ENCODE peak calls at places on chromosomes 12 and 14, in ten cellular contexts. E is uterus; R is CD8-positive, alpha-beta T cell; S is RWPE2; Z is pancreas; W is body of pancreas; X is transverse colon; I is heart right ventricle; K is AG04450; F is ovary. M is an unnamed sample.

GRCh38 chr12:104376650-104377506 is 73.3 kb downstream of the EID3 start:
- DNase-seq in S (no peak), W (no peak), I (no peak), Z (no peak), X (no peak), F (no peak), K (no peak), E (no peak), R (no peak), M (peak)

GRCh38 chr14:38039526-38039925 is 168.2 kb upstream of the SSTR1 start:
- DNase-seq in K (no peak), X (no peak), W (no peak), S (no peak), I (no peak), Z (no peak), F (no peak), R (no peak), E (no peak), M (no peak)

GRCh38 chr12:115155665-115156645 is 472.0 kb upstream of the TBX3 start:
- DNase-seq in Z (no peak), K (peak), W (no peak), X (no peak), I (no peak), E (no peak), S (peak), R (no peak), F (no peak), M (no peak)

GRCh38 chr14:85619866-85620265 is 89.9 kb downstream of the FLRT2 start:
- DNase-seq in S (no peak), W (no peak), Z (no peak), F (no peak), X (no peak), I (no peak), R (no peak), E (no peak), K (no peak), M (no peak)

GRCh38 chr12:12439636-12440035 is 82.8 kb downstream of the BORCS5 start:
- DNase-seq in I (peak), X (no peak), S (peak), R (no peak), Z (no peak), F (no peak), E (peak), K (no peak), W (peak), M (no peak)

GRCh38 chr12:131315601-131316000 is 361.9 kb downstream of the ADGRD1 start:
- DNase-seq in R (no peak), X (no peak), W (no peak), I (no peak), E (no peak), K (no peak), F (no peak), S (no peak), Z (no peak), M (no peak)

GRCh38 chr12:103462675-103463074 is 33.1 kb downstream of the C12orf42 start:
- DNase-seq in E (no peak), Z (no peak), K (no peak), F (no peak), R (no peak), S (no peak), W (no peak), X (no peak), I (no peak), M (no peak)

GRCh38 chr12:64608901-64609542 is 1.3 kb upstream of the RASSF3 start:
- DNase-seq in I (peak), W (peak), X (peak), R (peak), S (no peak), E (peak), Z (no peak), F (peak), K (no peak), M (peak)

GRCh38 chr12:64216239-64216638 is 5.9 kb downstream of the KICS2 start:
- DNase-seq in S (no peak), X (no peak), K (no peak), Z (no peak), E (no peak), F (no peak), R (no peak), I (no peak), W (no peak), M (no peak)

GRCh38 chr14:32366995-32367394 is 37.9 kb downstream of the AKAP6 start:
- DNase-seq in S (no peak), I (peak), W (no peak), F (no peak), K (no peak), Z (no peak), X (no peak), E (no peak), R (no peak), M (no peak)

GRCh38 chr12:114678028-114678427 is 5.9 kb downstream of the TBX3 start:
- DNase-seq in S (no peak), E (no peak), F (no peak), Z (no peak), W (no peak), I (no peak), X (no peak), R (no peak), K (no peak), M (no peak)

GRCh38 chr12:92139634-92140555 is 5.8 kb downstream of the BTG1 start:
- DNase-seq in R (no peak), W (no peak), K (no peak), Z (no peak), X (no peak), S (no peak), F (no peak), E (no peak), I (no peak), M (no peak)

GRCh38 chr14:26917086-26917485 is 319.3 kb upstream of the NOVA1 start:
- DNase-seq in R (no peak), F (no peak), Z (no peak), S (no peak), E (no peak), K (no peak), I (peak), W (peak), X (no peak), M (no peak)

GRCh38 chr14:95614335-95614734 is 71.9 kb upstream of the TCL1B start:
- DNase-seq in R (no peak), Z (no peak), I (no peak), X (no peak), K (no peak), S (no peak), E (no peak), F (no peak), W (peak), M (no peak)
- TF ChIP-seq CTCF in R (no peak), Z (no peak), I (no peak), X (no peak), K (no peak), S (no peak), E (no peak), F (no peak), W (peak), M (no peak)

GRCh38 chr12:117686911-117687377 is 281.8 kb downstream of the KSR2 start:
- DNase-seq in W (peak), R (no peak), K (no peak), S (peak), X (peak), E (no peak), I (no peak), Z (peak), F (no peak), M (peak)
- H3K4me3 ChIP-seq in W (no peak), R (no peak), K (no peak), S (no peak), X (no peak), E (no peak), I (no peak), Z (no peak), F (no peak), M (no peak)

GRCh38 chr12:42587564-42588307 is 1.8 kb downstream of the PRICKLE1 start:
- DNase-seq in Z (no peak), K (no peak), X (no peak), W (no peak), R (no peak), F (no peak), E (no peak), S (no peak), I (no peak), M (no peak)

GRCh38 chr12:42584539-42585174 is 4.9 kb downstream of the PRICKLE1 start:
- DNase-seq in Z (no peak), I (no peak), F (no peak), K (no peak), S (no peak), R (no peak), E (no peak), X (no peak), W (no peak), M (no peak)

GRCh38 chr12:42585175-42585845 is 4.2 kb downstream of the PRICKLE1 start:
- DNase-seq in W (no peak), E (no peak), X (no peak), F (no peak), S (no peak), I (no peak), K (no peak), R (no peak), Z (no peak), M (no peak)

GRCh38 chr12:42586268-42586667 is 3.3 kb downstream of the PRICKLE1 start:
- DNase-seq in K (no peak), W (no peak), S (no peak), I (no peak), R (no peak), X (no peak), E (no peak), F (no peak), Z (no peak), M (no peak)

GRCh38 chr12:42585846-42586226 is 3.7 kb downstream of the PRICKLE1 start:
- DNase-seq in I (no peak), W (no peak), R (no peak), Z (no peak), X (no peak), F (no peak), E (no peak), S (no peak), K (no peak), M (no peak)
- H3K27ac ChIP-seq in I (no peak), W (no peak), R (no peak), Z (no peak), X (no peak), F (no peak), E (no peak), S (no peak), K (no peak), M (no peak)

GRCh38 chr14:69261761-69262331 is 1.9 kb downstream of the GALNT16 start:
- DNase-seq in I (peak), F (no peak), K (no peak), X (no peak), Z (no peak), W (no peak), S (no peak), R (no peak), E (no peak), M (no peak)

GRCh38 chr14:69259176-69259530 is 805 bp upstream of the GALNT16 start:
- DNase-seq in Z (no peak), R (no peak), S (no peak), K (no peak), W (no peak), E (no peak), I (no peak), F (no peak), X (no peak), M (no peak)

GRCh38 chr14:69260246-69260978 is 454 bp downstream of the GALNT16 start:
- DNase-seq in R (no peak), X (no peak), W (no peak), S (no peak), Z (peak), E (no peak), F (no peak), I (no peak), K (no peak), M (no peak)

GRCh38 chr14:69260979-69261605 is 1.1 kb downstream of the GALNT16 start:
- DNase-seq in R (no peak), W (peak), F (no peak), K (no peak), S (no peak), E (no peak), X (peak), Z (peak), I (no peak), M (peak)

GRCh38 chr14:69259531-69260245 is at the start of gene GALNT16:
- DNase-seq in E (no peak), I (peak), X (peak), S (no peak), K (no peak), W (peak), R (no peak), Z (peak), F (no peak), M (peak)
- TF ChIP-seq CTCF in E (no peak), I (peak), X (peak), S (no peak), K (peak), W (peak), R (no peak), Z (no peak), F (peak), M (peak)

DNA sequence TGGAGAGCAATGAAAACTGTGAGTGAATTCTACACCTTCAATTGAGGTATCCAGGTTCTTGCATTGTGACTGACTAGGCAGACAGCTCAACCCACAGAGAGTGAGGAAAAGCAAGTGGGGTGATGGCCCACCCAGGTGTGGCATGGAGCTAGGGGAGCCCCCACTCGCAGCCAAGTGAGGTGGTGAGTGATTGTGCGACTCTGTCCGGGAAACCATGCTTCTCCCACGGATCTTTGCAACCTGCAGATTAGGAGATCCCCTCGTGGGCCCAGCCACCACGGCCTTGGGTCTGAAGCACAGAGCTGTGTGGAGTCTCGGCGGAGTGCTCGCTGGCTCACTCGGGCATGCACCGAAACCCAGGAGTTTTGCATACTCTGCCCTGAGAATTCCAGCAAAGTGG is 120.1 kb downstream of the ALG10 start:
- DNase-seq in X (no peak), R (no peak), K (no peak), S (no peak), E (no peak), W (no peak), I (no peak), Z (no peak), F (no peak), M (no peak)
- H3K4me3 ChIP-seq in X (no peak), R (no peak), K (no peak), S (no peak), E (no peak), W (no peak), I (no peak), Z (no peak), F (no peak), M (no peak)

DNA sequence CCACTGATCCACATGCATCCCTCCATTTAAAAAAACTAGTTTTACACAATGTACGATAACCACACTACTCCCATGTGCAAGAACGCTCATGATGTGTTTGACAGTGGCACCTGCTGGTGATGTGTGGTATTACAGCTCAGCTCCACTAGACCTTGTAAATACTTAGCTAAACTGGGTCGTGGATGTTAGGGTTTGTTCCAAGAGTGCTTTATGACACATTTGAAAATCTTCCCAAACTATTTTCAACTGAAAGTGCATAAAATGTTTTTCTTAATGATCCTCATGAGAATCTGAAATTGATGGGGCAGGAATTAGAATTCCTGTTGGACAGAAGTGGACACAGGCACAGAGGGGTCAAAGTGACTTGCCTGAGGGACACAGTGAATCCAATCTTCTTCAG is 99.2 kb downstream of the SCARB1 start:
- DNase-seq in K (no peak), I (no peak), S (no peak), F (no peak), E (no peak), W (peak), R (no peak), Z (no peak), X (peak), M (no peak)
- H3K27ac ChIP-seq in K (peak), I (no peak), S (no peak), F (peak), E (peak), W (no peak), R (no peak), Z (no peak), X (peak), M (no peak)

GRCh38 chr14:35335388-35336092 is 43.4 kb downstream of the PSMA6 start:
- DNase-seq in E (peak), R (no peak), W (peak), Z (peak), F (peak), S (peak), I (no peak), K (no peak), X (peak), M (peak)

GRCh38 chr14:35332517-35333346 is 40.5 kb downstream of the PSMA6 start:
- DNase-seq in I (no peak), W (no peak), F (no peak), Z (no peak), E (no peak), X (peak), R (peak), K (no peak), S (no peak), M (no peak)

GRCh38 chr14:35333347-35333730 is 41.2 kb downstream of the PSMA6 start:
- DNase-seq in Z (no peak), W (no peak), S (no peak), K (no peak), R (no peak), X (no peak), F (no peak), E (no peak), I (no peak), M (no peak)

GRCh38 chr14:35331605-35332516 is 39.7 kb downstream of the PSMA6 start:
- DNase-seq in X (peak), K (no peak), W (peak), I (no peak), S (peak), R (no peak), Z (peak), F (peak), E (no peak), M (peak)

GRCh38 chr14:35333797-35334743 is 41.9 kb downstream of the PSMA6 start:
- DNase-seq in F (peak), E (no peak), Z (no peak), K (no peak), W (no peak), X (no peak), S (no peak), I (no peak), R (peak), M (no peak)
- TF ChIP-seq CTCF in F (no peak), E (no peak), Z (no peak), K (no peak), W (no peak), X (no peak), S (no peak), I (no peak), R (no peak), M (no peak)

GRCh38 chr14:23005861-23006534 is 3.9 kb downstream of the C14orf93 start:
- DNase-seq in R (no peak), X (no peak), I (no peak), W (no peak), E (no peak), K (no peak), S (no peak), Z (no peak), F (no peak), M (no peak)
- H3K4me3 ChIP-seq in R (peak), X (peak), I (peak), W (no peak), E (peak), K (peak), S (peak), Z (peak), F (peak), M (peak)

M was measured in adrenal gland.